ENCODE peak calls at places on chromosomes 13 and 19, in nine cellular contexts. One of them, this sample, is unnamed.
A peak's percentile ranks its signal among the peaks of the same experiment; 100 is the strongest.

GRCh38 chr13:53101883-53102282 is 73.3 kb downstream of the OLFM4 start:
- DNase-seq in esophagus squamous epithelium: no peak
- DNase-seq in cardiac muscle cell: no peak
- DNase-seq in spleen: no peak
- DNase-seq in psoas muscle: no peak
- DNase-seq in K562: no peak
- DNase-seq in left lung: no peak
- DNase-seq in SK-N-SH: no peak
- DNase-seq in fibroblast of mammary gland: no peak
- DNase-seq in this sample: no peak

GRCh38 chr13:95503662-95504061 is 48.9 kb upstream of the CLDN10 start:
- DNase-seq in esophagus squamous epithelium: no peak
- DNase-seq in cardiac muscle cell: no peak
- DNase-seq in spleen: no peak
- DNase-seq in psoas muscle: no peak
- DNase-seq in K562: no peak
- DNase-seq in left lung: no peak
- DNase-seq in SK-N-SH: no peak
- DNase-seq in fibroblast of mammary gland: no peak
- DNase-seq in this sample: peak; percentile 24

GRCh38 chr19:19152668-19153384 is 14.5 kb upstream of the TMEM161A start:
- DNase-seq in esophagus squamous epithelium: no peak
- DNase-seq in cardiac muscle cell: no peak
- DNase-seq in spleen: no peak
- DNase-seq in psoas muscle: no peak
- DNase-seq in K562: no peak
- DNase-seq in left lung: no peak
- DNase-seq in SK-N-SH: no peak
- DNase-seq in fibroblast of mammary gland: no peak
- DNase-seq in this sample: no peak

GRCh38 chr13:51230473-51231105 is 8.4 kb downstream of the FAM124A start:
- DNase-seq in esophagus squamous epithelium: no peak
- DNase-seq in cardiac muscle cell: peak; percentile 38
- DNase-seq in spleen: no peak
- DNase-seq in psoas muscle: peak; percentile 46
- DNase-seq in K562: no peak
- DNase-seq in left lung: no peak
- DNase-seq in SK-N-SH: no peak
- DNase-seq in fibroblast of mammary gland: peak; percentile 63
- DNase-seq in this sample: no peak

GRCh38 chr13:58869566-58869965 is 1238.0 kb downstream of the PCDH17 start:
- DNase-seq in esophagus squamous epithelium: no peak
- DNase-seq in cardiac muscle cell: no peak
- DNase-seq in spleen: no peak
- DNase-seq in psoas muscle: no peak
- DNase-seq in K562: no peak
- DNase-seq in left lung: no peak
- DNase-seq in SK-N-SH: no peak
- DNase-seq in fibroblast of mammary gland: no peak
- DNase-seq in this sample: no peak

GRCh38 chr13:77650409-77650808 is 47.1 kb upstream of the SLAIN1 start:
- DNase-seq in esophagus squamous epithelium: no peak
- DNase-seq in cardiac muscle cell: no peak
- DNase-seq in spleen: no peak
- DNase-seq in psoas muscle: no peak
- DNase-seq in K562: no peak
- DNase-seq in left lung: no peak
- DNase-seq in SK-N-SH: no peak
- DNase-seq in fibroblast of mammary gland: no peak
- DNase-seq in this sample: no peak

GRCh38 chr13:52931913-52932312 is 83.5 kb upstream of the PCDH8 start:
- DNase-seq in esophagus squamous epithelium: no peak
- DNase-seq in cardiac muscle cell: no peak
- DNase-seq in spleen: no peak
- DNase-seq in psoas muscle: no peak
- DNase-seq in K562: no peak
- DNase-seq in left lung: no peak
- DNase-seq in SK-N-SH: no peak
- DNase-seq in fibroblast of mammary gland: no peak
- DNase-seq in this sample: no peak

GRCh38 chr19:6476155-6476895 is 5.3 kb downstream of the DENND1C start:
- DNase-seq in esophagus squamous epithelium: no peak
- DNase-seq in cardiac muscle cell: peak; percentile 100
- DNase-seq in spleen: peak; percentile 83
- DNase-seq in psoas muscle: peak; percentile 65
- DNase-seq in K562: peak; percentile 76
- DNase-seq in left lung: peak; percentile 88
- DNase-seq in SK-N-SH: peak; percentile 96
- DNase-seq in fibroblast of mammary gland: peak; percentile 40
- DNase-seq in this sample: peak; percentile 78

GRCh38 chr13:26584713-26585112 is 27.2 kb downstream of the WASF3 start:
- DNase-seq in esophagus squamous epithelium: no peak
- DNase-seq in cardiac muscle cell: no peak
- DNase-seq in spleen: no peak
- DNase-seq in psoas muscle: no peak
- DNase-seq in K562: no peak
- DNase-seq in left lung: no peak
- DNase-seq in SK-N-SH: no peak
- DNase-seq in fibroblast of mammary gland: peak; percentile 86
- DNase-seq in this sample: no peak

GRCh38 chr13:91375119-91375729 is 23.2 kb upstream of the GPC5 start:
- DNase-seq in esophagus squamous epithelium: no peak
- DNase-seq in cardiac muscle cell: no peak
- DNase-seq in spleen: no peak
- DNase-seq in psoas muscle: no peak
- DNase-seq in K562: peak; percentile 69
- DNase-seq in left lung: no peak
- DNase-seq in SK-N-SH: peak; percentile 30
- DNase-seq in fibroblast of mammary gland: peak; percentile 20
- DNase-seq in this sample: peak; percentile 54

GRCh38 chr13:113794086-113794485 is 35.1 kb downstream of the TMEM255B start:
- DNase-seq in esophagus squamous epithelium: no peak
- DNase-seq in cardiac muscle cell: no peak
- DNase-seq in spleen: peak; percentile 59
- DNase-seq in psoas muscle: no peak
- DNase-seq in K562: no peak
- DNase-seq in left lung: no peak
- DNase-seq in SK-N-SH: no peak
- DNase-seq in fibroblast of mammary gland: no peak
- DNase-seq in this sample: no peak

GRCh38 chr13:33524086-33524485 is 238.5 kb upstream of the STARD13 start:
- DNase-seq in esophagus squamous epithelium: no peak
- DNase-seq in cardiac muscle cell: no peak
- DNase-seq in spleen: no peak
- DNase-seq in psoas muscle: no peak
- DNase-seq in K562: no peak
- DNase-seq in left lung: no peak
- DNase-seq in SK-N-SH: no peak
- DNase-seq in fibroblast of mammary gland: peak; percentile 89
- DNase-seq in this sample: no peak

GRCh38 chr19:12035220-12036172 is at the start of gene ZNF433:
- DNase-seq in esophagus squamous epithelium: no peak
- DNase-seq in cardiac muscle cell: peak; percentile 97
- DNase-seq in spleen: peak; percentile 94
- DNase-seq in psoas muscle: peak; percentile 96
- DNase-seq in K562: peak; percentile 86
- DNase-seq in left lung: peak; percentile 96
- DNase-seq in SK-N-SH: peak; percentile 97
- DNase-seq in fibroblast of mammary gland: peak; percentile 75
- DNase-seq in this sample: peak; percentile 78

GRCh38 chr19:9128171-9128570 is 1.4 kb upstream of the OR7G3 start:
- DNase-seq in esophagus squamous epithelium: no peak
- DNase-seq in cardiac muscle cell: no peak
- DNase-seq in spleen: no peak
- DNase-seq in psoas muscle: no peak
- DNase-seq in K562: no peak
- DNase-seq in left lung: no peak
- DNase-seq in SK-N-SH: no peak
- DNase-seq in fibroblast of mammary gland: no peak
- DNase-seq in this sample: no peak

GRCh38 chr19:49987159-49987698 is 26.3 kb upstream of the SIGLEC11 start:
- DNase-seq in esophagus squamous epithelium: peak; percentile 33
- DNase-seq in cardiac muscle cell: peak; percentile 98
- DNase-seq in spleen: peak; percentile 90
- DNase-seq in psoas muscle: peak; percentile 83
- DNase-seq in K562: peak; percentile 92
- DNase-seq in left lung: peak; percentile 86
- DNase-seq in SK-N-SH: no peak
- DNase-seq in fibroblast of mammary gland: peak; percentile 91
- DNase-seq in this sample: peak; percentile 88
- TF ChIP-seq CTCF in esophagus squamous epithelium: no peak
- TF ChIP-seq CTCF in cardiac muscle cell: no peak
- TF ChIP-seq CTCF in spleen: no peak
- TF ChIP-seq CTCF in psoas muscle: no peak
- TF ChIP-seq CTCF in K562: no peak
- TF ChIP-seq CTCF in left lung: no peak
- TF ChIP-seq CTCF in SK-N-SH: no peak
- TF ChIP-seq CTCF in fibroblast of mammary gland: no peak
- TF ChIP-seq CTCF in this sample: no peak

DNA sequence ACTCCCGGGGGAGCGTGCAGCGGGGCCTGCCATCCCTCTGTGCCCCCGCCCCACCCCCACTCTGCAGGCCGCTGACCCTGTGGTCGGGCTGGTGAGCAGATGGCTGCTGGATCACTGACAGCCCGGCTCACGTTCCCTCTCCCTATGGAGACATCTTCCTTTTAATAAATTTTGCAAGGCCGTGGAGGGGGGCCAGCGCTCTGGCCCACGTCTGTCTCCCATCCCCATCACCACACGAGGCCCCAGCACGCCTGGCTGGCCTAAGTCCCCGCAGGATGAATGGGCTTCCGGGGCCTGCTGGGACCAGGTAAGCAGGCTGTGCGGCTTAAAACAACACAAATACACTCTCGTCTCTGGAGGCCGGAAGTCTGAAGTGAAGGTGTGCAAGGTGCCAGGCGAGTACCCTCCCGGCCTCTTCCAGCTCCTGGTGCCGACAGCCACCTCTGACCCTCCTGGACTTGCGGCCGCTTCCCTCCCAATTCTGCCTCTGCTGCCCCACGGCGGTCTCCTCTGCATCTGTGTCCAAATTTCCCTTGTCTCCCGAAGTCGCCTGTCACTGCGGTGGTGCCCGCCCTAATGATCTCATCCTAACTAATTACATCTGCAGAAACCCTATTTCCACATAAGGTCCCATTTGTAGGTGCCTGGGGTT is 8.3 kb upstream of the PTBP1 start:
- DNase-seq in esophagus squamous epithelium: no peak
- DNase-seq in cardiac muscle cell: no peak
- DNase-seq in spleen: no peak
- DNase-seq in psoas muscle: peak; percentile 54
- DNase-seq in K562: no peak
- DNase-seq in left lung: no peak
- DNase-seq in SK-N-SH: peak; percentile 64
- DNase-seq in fibroblast of mammary gland: no peak
- DNase-seq in this sample: no peak
- H3K4me3 ChIP-seq in esophagus squamous epithelium: no peak overlapping the region
- H3K4me3 ChIP-seq in cardiac muscle cell: no peak overlapping the region
- H3K4me3 ChIP-seq in spleen: no peak overlapping the region
- H3K4me3 ChIP-seq in psoas muscle: peak overlapping the region; percentile 23
- H3K4me3 ChIP-seq in K562: no peak overlapping the region
- H3K4me3 ChIP-seq in left lung: no peak overlapping the region
- H3K4me3 ChIP-seq in SK-N-SH: no peak overlapping the region
- H3K4me3 ChIP-seq in fibroblast of mammary gland: no peak overlapping the region
- H3K4me3 ChIP-seq in this sample: no peak overlapping the region

GRCh38 chr13:38042771-38043170 is 173.2 kb upstream of the TRPC4 start:
- DNase-seq in esophagus squamous epithelium: no peak
- DNase-seq in cardiac muscle cell: no peak
- DNase-seq in spleen: no peak
- DNase-seq in psoas muscle: no peak
- DNase-seq in K562: no peak
- DNase-seq in left lung: no peak
- DNase-seq in SK-N-SH: no peak
- DNase-seq in fibroblast of mammary gland: peak; percentile 1
- DNase-seq in this sample: no peak

GRCh38 chr13:38044067-38044466 is 174.5 kb upstream of the TRPC4 start:
- DNase-seq in esophagus squamous epithelium: no peak
- DNase-seq in cardiac muscle cell: no peak
- DNase-seq in spleen: no peak
- DNase-seq in psoas muscle: no peak
- DNase-seq in K562: no peak
- DNase-seq in left lung: peak; percentile 34
- DNase-seq in SK-N-SH: no peak
- DNase-seq in fibroblast of mammary gland: no peak
- DNase-seq in this sample: no peak

GRCh38 chr13:38046049-38046376 is 176.4 kb upstream of the TRPC4 start:
- DNase-seq in esophagus squamous epithelium: no peak
- DNase-seq in cardiac muscle cell: no peak
- DNase-seq in spleen: no peak
- DNase-seq in psoas muscle: no peak
- DNase-seq in K562: no peak
- DNase-seq in left lung: no peak
- DNase-seq in SK-N-SH: no peak
- DNase-seq in fibroblast of mammary gland: no peak
- DNase-seq in this sample: no peak

GRCh38 chr13:38045278-38046048 is 175.9 kb upstream of the TRPC4 start:
- DNase-seq in esophagus squamous epithelium: no peak
- DNase-seq in cardiac muscle cell: peak; percentile 23
- DNase-seq in spleen: no peak
- DNase-seq in psoas muscle: no peak
- DNase-seq in K562: peak; percentile 69
- DNase-seq in left lung: peak; percentile 8
- DNase-seq in SK-N-SH: peak; percentile 10
- DNase-seq in fibroblast of mammary gland: peak; percentile 44
- DNase-seq in this sample: peak; percentile 13
- TF ChIP-seq CTCF in esophagus squamous epithelium: no peak
- TF ChIP-seq CTCF in cardiac muscle cell: peak; percentile 70
- TF ChIP-seq CTCF in spleen: no peak
- TF ChIP-seq CTCF in psoas muscle: no peak
- TF ChIP-seq CTCF in K562: peak; percentile 97
- TF ChIP-seq CTCF in left lung: no peak
- TF ChIP-seq CTCF in SK-N-SH: peak; percentile 57
- TF ChIP-seq CTCF in fibroblast of mammary gland: peak; percentile 43
- TF ChIP-seq CTCF in this sample: peak; percentile 18

GRCh38 chr19:41860419-41861097 is 503 bp downstream of the RPS19 start:
- DNase-seq in esophagus squamous epithelium: no peak
- DNase-seq in cardiac muscle cell: no peak
- DNase-seq in spleen: no peak
- DNase-seq in psoas muscle: no peak
- DNase-seq in K562: no peak
- DNase-seq in left lung: no peak
- DNase-seq in SK-N-SH: peak; percentile 14
- DNase-seq in fibroblast of mammary gland: peak; percentile 25
- DNase-seq in this sample: peak; percentile 37

GRCh38 chr19:41862445-41862986 is 2.5 kb downstream of the RPS19 start:
- DNase-seq in esophagus squamous epithelium: no peak
- DNase-seq in cardiac muscle cell: no peak
- DNase-seq in spleen: peak; percentile 50
- DNase-seq in psoas muscle: no peak
- DNase-seq in K562: no peak
- DNase-seq in left lung: no peak
- DNase-seq in SK-N-SH: no peak
- DNase-seq in fibroblast of mammary gland: no peak
- DNase-seq in this sample: peak; percentile 32

GRCh38 chr19:41863209-41863931 is 3.3 kb downstream of the RPS19 start:
- DNase-seq in esophagus squamous epithelium: no peak
- DNase-seq in cardiac muscle cell: no peak
- DNase-seq in spleen: no peak
- DNase-seq in psoas muscle: no peak
- DNase-seq in K562: no peak
- DNase-seq in left lung: no peak
- DNase-seq in SK-N-SH: no peak
- DNase-seq in fibroblast of mammary gland: no peak
- DNase-seq in this sample: peak; percentile 9

GRCh38 chr19:41861098-41861768 is 1.2 kb downstream of the RPS19 start:
- DNase-seq in esophagus squamous epithelium: no peak
- DNase-seq in cardiac muscle cell: no peak
- DNase-seq in spleen: peak; percentile 5
- DNase-seq in psoas muscle: no peak
- DNase-seq in K562: peak; percentile 35
- DNase-seq in left lung: no peak
- DNase-seq in SK-N-SH: no peak
- DNase-seq in fibroblast of mammary gland: no peak
- DNase-seq in this sample: no peak

GRCh38 chr19:41861846-41862245 is 1.8 kb downstream of the RPS19 start:
- DNase-seq in esophagus squamous epithelium: no peak
- DNase-seq in cardiac muscle cell: no peak
- DNase-seq in spleen: no peak
- DNase-seq in psoas muscle: no peak
- DNase-seq in K562: no peak
- DNase-seq in left lung: no peak
- DNase-seq in SK-N-SH: no peak
- DNase-seq in fibroblast of mammary gland: no peak
- DNase-seq in this sample: no peak
- H3K4me3 ChIP-seq in esophagus squamous epithelium: peak overlapping the region; percentile 97
- H3K4me3 ChIP-seq in cardiac muscle cell: no peak overlapping the region
- H3K4me3 ChIP-seq in spleen: peak overlapping the region; percentile 99
- H3K4me3 ChIP-seq in psoas muscle: peak overlapping the region; percentile 94
- H3K4me3 ChIP-seq in K562: peak overlapping the region; percentile 93
- H3K4me3 ChIP-seq in left lung: no peak overlapping the region
- H3K4me3 ChIP-seq in SK-N-SH: peak overlapping the region; percentile 93
- H3K4me3 ChIP-seq in fibroblast of mammary gland: peak overlapping the region; percentile 84
- H3K4me3 ChIP-seq in this sample: peak overlapping the region; percentile 99